ENCODE peak calls at places on chromosomes 4 and X, in nine cellular contexts. One of them, this sample, is unnamed.

GRCh38 chr4:17544831-17545234 is 29.9 kb downstream of the CLRN2 start:
- DNase-seq in tibial nerve: no peak
- DNase-seq in HepG2: peak
- DNase-seq in sigmoid colon: no peak
- DNase-seq in A549: no peak
- DNase-seq in Peyer's patch: no peak
- DNase-seq in uterus: no peak
- DNase-seq in heart left ventricle: no peak
- DNase-seq in right lobe of liver: no peak
- DNase-seq in this sample: no peak

GRCh38 chr4:55636622-55636999 is 513 bp upstream of the NMU start:
- DNase-seq in uterus: no peak
- DNase-seq in sigmoid colon: no peak
- DNase-seq in tibial nerve: no peak
- DNase-seq in right lobe of liver: no peak
- DNase-seq in HepG2: no peak
- DNase-seq in Peyer's patch: no peak
- DNase-seq in heart left ventricle: no peak
- DNase-seq in A549: no peak
- DNase-seq in this sample: no peak

GRCh38 chr4:157244348-157244747 is 23.8 kb downstream of the GRIA2 start:
- DNase-seq in right lobe of liver: no peak
- DNase-seq in tibial nerve: no peak
- DNase-seq in A549: no peak
- DNase-seq in heart left ventricle: no peak
- DNase-seq in Peyer's patch: no peak
- DNase-seq in sigmoid colon: no peak
- DNase-seq in HepG2: no peak
- DNase-seq in uterus: no peak
- DNase-seq in this sample: no peak

GRCh38 chr4:150130953-150131352 is 52.7 kb downstream of the DCLK2 start:
- DNase-seq in sigmoid colon: peak
- DNase-seq in A549: no peak
- DNase-seq in uterus: no peak
- DNase-seq in right lobe of liver: no peak
- DNase-seq in heart left ventricle: no peak
- DNase-seq in HepG2: no peak
- DNase-seq in tibial nerve: peak
- DNase-seq in Peyer's patch: no peak
- DNase-seq in this sample: no peak

GRCh38 chr4:161498155-161498554 is 665.6 kb downstream of the FSTL5 start:
- DNase-seq in uterus: no peak
- DNase-seq in HepG2: no peak
- DNase-seq in sigmoid colon: no peak
- DNase-seq in A549: no peak
- DNase-seq in Peyer's patch: no peak
- DNase-seq in heart left ventricle: no peak
- DNase-seq in right lobe of liver: no peak
- DNase-seq in tibial nerve: no peak
- DNase-seq in this sample: no peak

GRCh38 chr4:83516042-83516772 is 19.7 kb upstream of the GPAT3 start:
- DNase-seq in tibial nerve: no peak
- DNase-seq in right lobe of liver: no peak
- DNase-seq in sigmoid colon: no peak
- DNase-seq in heart left ventricle: no peak
- DNase-seq in A549: no peak
- DNase-seq in HepG2: no peak
- DNase-seq in uterus: no peak
- DNase-seq in Peyer's patch: no peak
- DNase-seq in this sample: no peak

GRCh38 chr4:185540487-185541125 is 5.3 kb upstream of the PDLIM3 start:
- DNase-seq in tibial nerve: no peak
- DNase-seq in A549: no peak
- DNase-seq in Peyer's patch: no peak
- DNase-seq in uterus: no peak
- DNase-seq in sigmoid colon: no peak
- DNase-seq in heart left ventricle: no peak
- DNase-seq in right lobe of liver: no peak
- DNase-seq in HepG2: no peak
- DNase-seq in this sample: no peak

GRCh38 chr4:173498771-173499170 is 31.3 kb downstream of the HAND2 start:
- DNase-seq in Peyer's patch: no peak
- DNase-seq in HepG2: no peak
- DNase-seq in right lobe of liver: no peak
- DNase-seq in A549: no peak
- DNase-seq in heart left ventricle: no peak
- DNase-seq in uterus: no peak
- DNase-seq in sigmoid colon: no peak
- DNase-seq in tibial nerve: no peak
- DNase-seq in this sample: no peak

GRCh38 chr4:94413085-94413685 is 38.6 kb upstream of the PDLIM5 start:
- DNase-seq in right lobe of liver: no peak
- DNase-seq in sigmoid colon: no peak
- DNase-seq in A549: no peak
- DNase-seq in Peyer's patch: no peak
- DNase-seq in HepG2: no peak
- DNase-seq in heart left ventricle: no peak
- DNase-seq in tibial nerve: no peak
- DNase-seq in uterus: no peak
- DNase-seq in this sample: no peak

GRCh38 chr4:86939123-86939522 is 4.3 kb downstream of the AFF1 start:
- DNase-seq in heart left ventricle: no peak
- DNase-seq in A549: no peak
- DNase-seq in sigmoid colon: no peak
- DNase-seq in tibial nerve: no peak
- DNase-seq in right lobe of liver: no peak
- DNase-seq in HepG2: no peak
- DNase-seq in Peyer's patch: no peak
- DNase-seq in uterus: no peak
- DNase-seq in this sample: peak

GRCh38 chr4:86934147-86934771 is 552 bp upstream of the AFF1 start:
- DNase-seq in tibial nerve: peak
- DNase-seq in A549: no peak
- DNase-seq in heart left ventricle: no peak
- DNase-seq in sigmoid colon: no peak
- DNase-seq in Peyer's patch: no peak
- DNase-seq in uterus: no peak
- DNase-seq in HepG2: no peak
- DNase-seq in right lobe of liver: no peak
- DNase-seq in this sample: peak

GRCh38 chr4:86935499-86935832 is 655 bp downstream of the AFF1 start:
- DNase-seq in sigmoid colon: no peak
- DNase-seq in tibial nerve: peak
- DNase-seq in heart left ventricle: peak
- DNase-seq in Peyer's patch: no peak
- DNase-seq in right lobe of liver: peak
- DNase-seq in HepG2: no peak
- DNase-seq in uterus: peak
- DNase-seq in A549: no peak
- DNase-seq in this sample: peak

GRCh38 chr4:86935833-86936721 is 1.3 kb downstream of the AFF1 start:
- DNase-seq in heart left ventricle: peak
- DNase-seq in uterus: peak
- DNase-seq in sigmoid colon: peak
- DNase-seq in tibial nerve: peak
- DNase-seq in Peyer's patch: peak
- DNase-seq in A549: peak
- DNase-seq in right lobe of liver: peak
- DNase-seq in HepG2: peak
- DNase-seq in this sample: peak

GRCh38 chr4:86934772-86935498 is at the start of gene AFF1:
- DNase-seq in uterus: peak
- DNase-seq in HepG2: peak
- DNase-seq in right lobe of liver: peak
- DNase-seq in Peyer's patch: peak
- DNase-seq in heart left ventricle: peak
- DNase-seq in sigmoid colon: peak
- DNase-seq in A549: peak
- DNase-seq in tibial nerve: peak
- DNase-seq in this sample: peak
- TF ChIP-seq POLR2A in uterus: peak
- TF ChIP-seq POLR2A in HepG2: peak
- TF ChIP-seq POLR2A in right lobe of liver: peak
- TF ChIP-seq POLR2A in Peyer's patch: peak
- TF ChIP-seq POLR2A in heart left ventricle: peak
- TF ChIP-seq POLR2A in sigmoid colon: peak
- TF ChIP-seq POLR2A in A549: peak
- TF ChIP-seq POLR2A in tibial nerve: peak
- TF ChIP-seq POLR2A in this sample: peak

GRCh38 chr4:113088050-113088449 is 38.6 kb downstream of the ANK2 start:
- DNase-seq in tibial nerve: no peak
- DNase-seq in A549: no peak
- DNase-seq in uterus: no peak
- DNase-seq in right lobe of liver: no peak
- DNase-seq in Peyer's patch: no peak
- DNase-seq in sigmoid colon: no peak
- DNase-seq in HepG2: no peak
- DNase-seq in heart left ventricle: no peak
- DNase-seq in this sample: no peak
- TF ChIP-seq CTCF in tibial nerve: no peak
- TF ChIP-seq CTCF in A549: no peak
- TF ChIP-seq CTCF in uterus: no peak
- TF ChIP-seq CTCF in right lobe of liver: no peak
- TF ChIP-seq CTCF in Peyer's patch: no peak
- TF ChIP-seq CTCF in sigmoid colon: no peak
- TF ChIP-seq CTCF in HepG2: no peak
- TF ChIP-seq CTCF in heart left ventricle: no peak
- TF ChIP-seq CTCF in this sample: no peak

DNA sequence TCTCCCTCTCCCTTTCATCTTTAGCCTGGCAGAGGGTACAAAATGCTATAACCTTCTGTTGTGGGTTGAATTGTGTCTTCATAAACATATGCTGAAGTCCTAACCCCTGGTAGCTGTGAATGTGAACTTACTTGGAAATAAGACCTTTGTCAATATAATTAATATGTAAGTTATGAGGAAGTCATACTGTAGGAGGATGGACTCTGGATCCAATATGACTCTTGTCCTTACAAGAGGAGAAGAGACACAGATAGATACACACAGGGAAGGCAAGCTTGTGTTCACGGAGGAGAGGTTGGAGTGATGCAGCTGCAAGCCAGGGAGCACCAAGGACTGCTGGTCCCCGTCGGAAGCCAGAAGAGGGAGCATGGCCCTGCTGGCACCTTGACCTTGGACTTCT is 94.7 kb downstream of the SLC2A9 start:
- DNase-seq in sigmoid colon: no peak
- DNase-seq in A549: no peak
- DNase-seq in heart left ventricle: no peak
- DNase-seq in HepG2: no peak
- DNase-seq in uterus: no peak
- DNase-seq in Peyer's patch: no peak
- DNase-seq in tibial nerve: no peak
- DNase-seq in right lobe of liver: no peak
- DNase-seq in this sample: no peak
- H3K4me3 ChIP-seq in sigmoid colon: no peak
- H3K4me3 ChIP-seq in A549: no peak
- H3K4me3 ChIP-seq in heart left ventricle: no peak
- H3K4me3 ChIP-seq in HepG2: no peak
- H3K4me3 ChIP-seq in uterus: no peak
- H3K4me3 ChIP-seq in Peyer's patch: no peak
- H3K4me3 ChIP-seq in tibial nerve: no peak
- H3K4me3 ChIP-seq in right lobe of liver: no peak
- H3K4me3 ChIP-seq in this sample: no peak

DNA sequence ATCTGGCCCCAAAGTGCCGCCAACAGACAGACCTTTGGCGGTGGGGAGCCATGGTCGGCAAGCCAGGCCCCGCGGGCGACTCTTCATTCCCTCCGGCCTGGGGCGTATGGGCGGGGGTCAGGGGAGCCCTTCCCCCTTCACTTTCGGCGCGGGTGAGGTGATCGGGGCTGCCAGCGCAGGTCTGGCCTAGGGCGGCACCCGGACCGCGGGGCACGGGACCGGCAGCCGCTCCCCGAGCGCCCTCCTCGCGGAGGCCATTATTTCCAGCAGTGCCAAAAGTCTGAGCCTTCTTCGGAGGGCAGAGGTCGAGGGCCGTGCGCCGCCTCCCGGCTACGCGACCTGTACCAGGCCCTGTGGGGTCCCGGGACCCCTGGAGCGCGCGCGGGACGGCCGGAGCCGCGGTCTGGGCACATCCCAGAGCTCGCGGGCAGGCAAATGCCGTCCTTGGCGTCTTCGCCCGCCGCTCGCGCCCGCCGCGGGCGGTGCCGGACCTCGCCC is 620 bp upstream of the KDM6A start:
- DNase-seq in Peyer's patch: no peak
- DNase-seq in A549: peak
- DNase-seq in tibial nerve: peak
- DNase-seq in heart left ventricle: peak
- DNase-seq in uterus: peak
- DNase-seq in sigmoid colon: peak
- DNase-seq in HepG2: no peak
- DNase-seq in right lobe of liver: peak
- DNase-seq in this sample: no peak
- TF ChIP-seq POLR2A in Peyer's patch: no peak
- TF ChIP-seq POLR2A in A549: peak
- TF ChIP-seq POLR2A in tibial nerve: no peak
- TF ChIP-seq POLR2A in heart left ventricle: no peak
- TF ChIP-seq POLR2A in uterus: no peak
- TF ChIP-seq POLR2A in sigmoid colon: no peak
- TF ChIP-seq POLR2A in HepG2: peak
- TF ChIP-seq POLR2A in right lobe of liver: no peak
- TF ChIP-seq POLR2A in this sample: no peak

DNA sequence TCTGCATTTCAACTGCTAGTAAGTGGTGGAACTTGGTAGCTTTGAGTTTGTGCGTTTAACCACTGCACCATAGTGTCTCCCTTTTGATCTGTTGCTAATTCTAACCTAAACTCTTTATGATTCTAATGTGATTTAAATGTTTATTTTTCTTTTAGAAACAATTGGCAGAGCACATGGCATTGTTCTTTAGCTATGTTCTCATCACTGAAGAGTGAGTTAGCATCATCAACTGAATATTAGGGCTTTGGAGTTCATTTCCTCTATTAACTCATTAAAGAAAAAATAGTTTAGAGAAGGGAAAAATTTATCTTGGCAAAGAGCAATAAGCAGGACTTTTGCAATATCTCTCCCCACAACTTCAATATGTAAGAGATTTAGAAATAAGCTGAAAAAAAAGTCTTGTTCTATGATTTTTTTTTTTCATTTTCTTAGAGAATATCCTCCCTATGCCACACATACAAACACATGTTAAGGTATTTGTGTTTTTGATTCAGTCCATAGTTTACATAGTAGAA is 25.7 kb downstream of the CPEB2 start:
- DNase-seq in Peyer's patch: no peak
- DNase-seq in sigmoid colon: no peak
- DNase-seq in right lobe of liver: no peak
- DNase-seq in heart left ventricle: no peak
- DNase-seq in tibial nerve: no peak
- DNase-seq in HepG2: no peak
- DNase-seq in uterus: no peak
- DNase-seq in A549: no peak
- DNase-seq in this sample: no peak
- TF ChIP-seq CTCF in Peyer's patch: no peak
- TF ChIP-seq CTCF in sigmoid colon: no peak
- TF ChIP-seq CTCF in right lobe of liver: no peak
- TF ChIP-seq CTCF in heart left ventricle: no peak
- TF ChIP-seq CTCF in tibial nerve: no peak
- TF ChIP-seq CTCF in HepG2: no peak
- TF ChIP-seq CTCF in uterus: no peak
- TF ChIP-seq CTCF in A549: no peak
- TF ChIP-seq CTCF in this sample: no peak